ENCODE peak calls at places on chromosomes 3 and 15, in six cellular contexts. Z is lower lobe of right lung; A is stimulated activated CD4-positive, alpha-beta T cell treated with anti-CD3 and anti-CD28 coated beads, Interleukin-4, amount 100 ng/mL, for 1 hour; B is GOT3; Q is testis; G is fibroblast of the conjunctiva. S is an unnamed sample.

GRCh38 chr15:78969687-78970349 is 25.0 kb upstream of the CTSH start:
- DNase-seq in Z (no peak), Q (no peak), G (no peak), B (no peak), A (no peak), S (no peak)

GRCh38 chr3:188577539-188577938 is 423.6 kb downstream of the LPP start:
- DNase-seq in Q (no peak), B (no peak), G (no peak), Z (no peak), A (no peak), S (no peak)

GRCh38 chr3:176526942-176527341 is 670.3 kb downstream of the TBL1XR1 start:
- DNase-seq in B (no peak), A (no peak), Q (no peak), Z (no peak), G (no peak), S (no peak)

GRCh38 chr3:105334138-105334882 is 32.4 kb upstream of the ALCAM start:
- DNase-seq in B (no peak), Q (no peak), Z (no peak), A (no peak), G (no peak), S (no peak)

GRCh38 chr3:48655586-48655985 is 7.1 kb downstream of the CELSR3 start:
- DNase-seq in G (no peak), Z (peak; percentile 67), B (no peak), Q (no peak), A (peak; percentile 50), S (no peak)

GRCh38 chr15:58410353-58410752 is 21.4 kb upstream of the LIPC start:
- DNase-seq in Z (no peak), Q (no peak), B (no peak), A (peak; percentile 16), G (no peak), S (no peak)

GRCh38 chr15:64070965-64071851 is 22.4 kb downstream of the CIAO2A start:
- DNase-seq in Q (peak; percentile 61), A (no peak), G (peak; percentile 67), B (no peak), Z (no peak), S (no peak)

GRCh38 chr3:158420654-158421396 is 150.2 kb upstream of the MLF1 start:
- DNase-seq in B (no peak), Z (no peak), G (peak; percentile 38), Q (no peak), A (no peak), S (no peak)

GRCh38 chr3:137300703-137301102 is 342.9 kb downstream of the IL20RB start:
- DNase-seq in B (no peak), G (no peak), Z (no peak), Q (no peak), A (no peak), S (no peak)

GRCh38 chr3:169181666-169182065 is 481.8 kb downstream of the MECOM start:
- DNase-seq in B (no peak), Z (no peak), G (no peak), Q (no peak), A (no peak), S (no peak)

GRCh38 chr3:45881031-45882022 is 5.0 kb upstream of the CCR9 start:
- DNase-seq in A (peak; percentile 18), B (no peak), G (no peak), Z (no peak), Q (no peak), S (no peak)

GRCh38 chr3:176767385-176767784 is 429.9 kb downstream of the TBL1XR1 start:
- DNase-seq in A (no peak), G (peak; percentile 57), B (peak; percentile 49), Q (no peak), Z (no peak), S (no peak)

GRCh38 chr3:173473237-173473636 is 75.7 kb downstream of the NLGN1 start:
- DNase-seq in Z (no peak), A (no peak), B (no peak), Q (no peak), G (no peak), S (no peak)

GRCh38 chr3:124821356-124821755 is 65.8 kb downstream of the ITGB5 start:
- DNase-seq in Z (no peak), A (no peak), G (no peak), Q (no peak), B (no peak), S (no peak)

GRCh38 chr3:44128057-44128775 is 113.5 kb upstream of the TOPAZ1 start:
- DNase-seq in A (no peak), Q (no peak), B (no peak), G (no peak), Z (no peak), S (peak; percentile 7)

GRCh38 chr3:120093119-120093922 is 926 bp downstream of the GSK3B start:
- DNase-seq in G (peak; percentile 69), Z (no peak), A (peak; percentile 24), Q (peak; percentile 85), B (no peak), S (peak; percentile 58)

GRCh38 chr3:178231645-178232044 is 304.6 kb upstream of the KCNMB2 start:
- DNase-seq in A (no peak), Q (no peak), G (no peak), Z (no peak), B (no peak), S (no peak)

GRCh38 chr15:89358755-89359439 is 24.3 kb upstream of the POLG start:
- DNase-seq in A (peak; percentile 82), B (peak; percentile 22), Q (peak; percentile 82), G (peak; percentile 34), Z (peak; percentile 85), S (peak; percentile 29)

GRCh38 chr3:25423780-25424179 is 4.3 kb upstream of the RARB start:
- DNase-seq in G (peak; percentile 22), Q (no peak), A (no peak), B (no peak), Z (no peak), S (no peak)

GRCh38 chr3:184590795-184591194 is 29.2 kb downstream of the EPHB3 start:
- DNase-seq in B (no peak), Z (no peak), Q (no peak), G (no peak), A (no peak), S (no peak)

GRCh38 chr15:34795267-34796081 is at the start of gene ACTC1:
- DNase-seq in G (no peak), Q (peak; percentile 23), A (no peak), B (no peak), Z (no peak), S (no peak)

GRCh38 chr3:78703944-78704343 is 1063.9 kb downstream of the ROBO1 start:
- DNase-seq in B (no peak), Q (no peak), A (no peak), G (peak; percentile 4), Z (no peak), S (no peak)

GRCh38 chr3:73349657-73350056 is 275.1 kb downstream of the PDZRN3 start:
- DNase-seq in B (no peak), G (no peak), Z (no peak), Q (peak; percentile 18), A (no peak), S (no peak)

GRCh38 chr3:126347543-126348161 is 9.6 kb downstream of the KLF15 start:
- DNase-seq in A (no peak), G (no peak), Z (peak; percentile 39), B (no peak), Q (peak; percentile 38), S (no peak)

GRCh38 chr15:57720861-57721260 is 14.3 kb downstream of the POLR2M start:
- DNase-seq in B (no peak), A (no peak), Q (no peak), G (no peak), Z (no peak), S (no peak)

S was measured in SW 1271.